ENCODE peak calls at places on chromosomes 12 and 14, in nine cellular contexts. U, T, X, Q, R, V, I, E and A are unnamed samples.

GRCh38 chr12:28998662-28999120 is 150.4 kb upstream of the FAR2 start:
- DNase-seq in U (peak), I (no peak), T (peak), E (no peak), X (no peak), V (peak), R (no peak), Q (no peak), A (no peak)

GRCh38 chr12:76883151-76883550 is 4.3 kb upstream of the CSRP2 start:
- DNase-seq in T (no peak), X (no peak), R (no peak), E (no peak), V (no peak), U (no peak), Q (no peak), I (no peak), A (no peak)

GRCh38 chr12:57096099-57096572 is 7.2 kb downstream of the NAB2 start:
- DNase-seq in R (no peak), Q (no peak), T (no peak), U (no peak), V (no peak), I (no peak), X (no peak), E (no peak), A (no peak)

GRCh38 chr12:124913474-124914391 is 717 bp downstream of the UBC start:
- DNase-seq in V (peak), R (peak), I (no peak), Q (peak), E (peak), U (peak), X (peak), T (peak), A (no peak)

GRCh38 chr14:101175731-101176534 is 272.4 kb upstream of the RTL1 start:
- DNase-seq in I (no peak), X (no peak), E (peak), R (no peak), T (no peak), Q (no peak), U (no peak), V (no peak), A (no peak)

GRCh38 chr14:47278233-47278842 is 397.1 kb downstream of the MDGA2 start:
- DNase-seq in V (peak), R (no peak), Q (no peak), X (peak), T (peak), I (peak), U (peak), E (no peak), A (peak)

GRCh38 chr12:26192142-26192541 is 3.2 kb upstream of the SSPN start:
- DNase-seq in I (no peak), T (no peak), V (no peak), E (no peak), R (no peak), U (no peak), Q (no peak), X (no peak), A (no peak)

GRCh38 chr14:64478634-64479250 is 13.4 kb downstream of the AKAP5 start:
- DNase-seq in U (peak), T (peak), Q (no peak), I (no peak), E (no peak), X (no peak), R (no peak), V (no peak), A (no peak)

GRCh38 chr14:45112886-45113772 is 21.2 kb downstream of the FKBP3 start:
- DNase-seq in T (peak), X (no peak), V (peak), U (peak), R (no peak), Q (no peak), E (no peak), I (no peak), A (no peak)

GRCh38 chr14:95264271-95264973 is 55.3 kb downstream of the CLMN start:
- DNase-seq in V (no peak), X (no peak), T (no peak), E (no peak), I (no peak), Q (no peak), U (no peak), R (no peak), A (no peak)

GRCh38 chr12:120207227-120207626 is 6.3 kb upstream of the RPLP0 start:
- DNase-seq in Q (no peak), R (no peak), T (no peak), E (no peak), U (no peak), X (no peak), I (no peak), V (no peak), A (no peak)

GRCh38 chr12:2451025-2451424 is 343.7 kb upstream of the FKBP4 start:
- DNase-seq in V (no peak), U (no peak), T (no peak), R (no peak), I (no peak), X (no peak), E (no peak), Q (no peak), A (no peak)

GRCh38 chr12:126747530-126748149 is 1519.3 kb upstream of the TMEM132C start:
- DNase-seq in R (no peak), T (no peak), I (peak), E (peak), Q (no peak), X (peak), V (peak), U (peak), A (no peak)

GRCh38 chr12:132071837-132072384 is 72.2 kb downstream of the DDX51 start:
- DNase-seq in T (no peak), V (no peak), X (no peak), Q (no peak), U (no peak), I (no peak), E (no peak), R (no peak), A (no peak)

GRCh38 chr12:111413442-111414086 is 7.8 kb downstream of the SH2B3 start:
- DNase-seq in X (no peak), Q (no peak), E (no peak), T (peak), V (no peak), I (no peak), U (peak), R (no peak), A (no peak)

GRCh38 chr14:23053426-23053825 is 3.9 kb downstream of the CDH24 start:
- DNase-seq in U (no peak), T (no peak), R (no peak), E (no peak), V (no peak), Q (no peak), X (no peak), I (no peak), A (no peak)

GRCh38 chr12:102429211-102429610 is 51.2 kb downstream of the IGF1 start:
- DNase-seq in I (no peak), T (no peak), U (no peak), X (no peak), E (no peak), R (no peak), Q (no peak), V (no peak), A (no peak)

GRCh38 chr12:64720884-64721283 is 38.3 kb downstream of the GNS start:
- DNase-seq in T (no peak), X (no peak), V (no peak), R (no peak), I (no peak), U (no peak), Q (no peak), E (no peak), A (no peak)

GRCh38 chr12:11884661-11885060 is 186.1 kb upstream of the BCL2L14 start:
- DNase-seq in T (peak), I (no peak), R (no peak), Q (no peak), X (no peak), V (peak), E (no peak), U (no peak), A (no peak)

GRCh38 chr12:62689042-62689839 is 222.6 kb downstream of the MON2 start:
- DNase-seq in T (no peak), U (no peak), V (no peak), E (no peak), X (no peak), Q (no peak), I (no peak), R (no peak), A (no peak)

GRCh38 chr12:129258781-129259318 is 405.6 kb downstream of the GLT1D1 start:
- DNase-seq in U (no peak), X (no peak), Q (no peak), R (no peak), T (no peak), E (no peak), V (no peak), I (no peak), A (no peak)

GRCh38 chr12:80936642-80937390 is 918 bp downstream of the LIN7A start:
- DNase-seq in Q (no peak), I (peak), E (peak), T (peak), X (peak), V (peak), U (peak), R (no peak), A (peak)

GRCh38 chr12:23415180-23415579 is 534.3 kb downstream of the SOX5 start:
- DNase-seq in Q (no peak), X (no peak), V (no peak), T (no peak), U (no peak), E (no peak), R (no peak), I (no peak), A (no peak)

GRCh38 chr12:75438052-75438754 is 42.4 kb upstream of the GLIPR1 start:
- DNase-seq in I (no peak), T (no peak), X (no peak), U (no peak), V (no peak), R (no peak), E (no peak), Q (no peak), A (no peak)

GRCh38 chr12:99433155-99433554 is 214.4 kb upstream of the GARIN6 start:
- DNase-seq in Q (no peak), U (no peak), I (no peak), V (no peak), X (no peak), T (no peak), E (no peak), R (no peak), A (no peak)

GRCh38 chr14:87233806-87234384 is 759.1 kb downstream of the GALC start:
- DNase-seq in X (no peak), I (no peak), V (no peak), Q (no peak), R (no peak), T (no peak), U (no peak), E (no peak), A (no peak)

GRCh38 chr12:64736771-64737170 is 22.4 kb downstream of the GNS start:
- DNase-seq in I (no peak), U (no peak), R (no peak), T (no peak), X (no peak), E (no peak), V (no peak), Q (no peak), A (no peak)

DNA sequence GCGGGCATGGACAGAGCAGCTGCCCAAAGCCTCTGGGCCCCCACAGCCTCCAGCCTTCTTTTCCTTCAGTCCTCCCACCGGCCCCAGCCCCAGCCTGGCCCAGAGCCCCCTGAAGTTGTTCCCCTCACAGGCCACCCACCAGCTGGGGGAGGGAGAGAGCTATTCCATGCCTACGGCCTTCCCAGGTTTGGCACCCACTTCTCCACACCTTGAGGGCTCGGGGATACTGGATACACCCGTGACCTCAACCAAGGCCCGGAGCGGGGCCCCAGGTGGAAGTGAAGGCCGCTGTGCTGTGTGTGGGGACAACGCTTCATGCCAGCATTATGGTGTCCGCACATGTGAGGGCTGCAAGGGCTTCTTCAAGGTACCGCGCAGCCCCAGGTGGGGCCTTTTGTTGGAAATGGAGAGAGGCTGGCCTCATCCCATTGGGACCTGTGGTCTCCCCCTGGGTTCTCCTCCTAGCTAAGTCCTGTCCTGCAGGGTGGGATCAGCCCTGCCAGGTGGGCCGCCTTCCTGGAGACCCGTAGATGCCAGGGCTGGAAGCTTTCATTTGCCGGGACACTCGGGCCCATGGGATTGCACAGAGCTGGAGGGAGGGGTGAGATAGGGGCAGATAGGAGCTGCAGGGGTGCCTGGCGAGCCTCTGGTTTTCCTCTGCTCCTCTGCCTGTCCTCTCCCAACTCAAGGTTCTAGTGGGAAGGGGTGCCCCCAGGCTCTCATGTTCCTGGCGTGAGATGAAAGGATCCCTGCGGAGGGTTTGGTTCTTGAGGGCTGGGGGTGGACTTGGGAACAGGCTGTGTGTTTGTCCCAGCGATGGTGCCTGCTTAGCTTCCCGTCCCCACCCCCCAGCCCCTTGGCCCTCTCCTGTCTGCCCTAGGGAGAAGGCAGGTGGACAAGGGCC is 3.8 kb downstream of the NR4A1 start:
- DNase-seq in U (no peak), T (no peak), E (peak), Q (no peak), V (peak), I (peak), R (no peak), X (no peak), A (no peak)
- H3K27ac ChIP-seq in U (no peak), T (no peak), E (no peak), Q (peak), V (no peak), I (peak), R (peak), X (no peak), A (peak)

DNA sequence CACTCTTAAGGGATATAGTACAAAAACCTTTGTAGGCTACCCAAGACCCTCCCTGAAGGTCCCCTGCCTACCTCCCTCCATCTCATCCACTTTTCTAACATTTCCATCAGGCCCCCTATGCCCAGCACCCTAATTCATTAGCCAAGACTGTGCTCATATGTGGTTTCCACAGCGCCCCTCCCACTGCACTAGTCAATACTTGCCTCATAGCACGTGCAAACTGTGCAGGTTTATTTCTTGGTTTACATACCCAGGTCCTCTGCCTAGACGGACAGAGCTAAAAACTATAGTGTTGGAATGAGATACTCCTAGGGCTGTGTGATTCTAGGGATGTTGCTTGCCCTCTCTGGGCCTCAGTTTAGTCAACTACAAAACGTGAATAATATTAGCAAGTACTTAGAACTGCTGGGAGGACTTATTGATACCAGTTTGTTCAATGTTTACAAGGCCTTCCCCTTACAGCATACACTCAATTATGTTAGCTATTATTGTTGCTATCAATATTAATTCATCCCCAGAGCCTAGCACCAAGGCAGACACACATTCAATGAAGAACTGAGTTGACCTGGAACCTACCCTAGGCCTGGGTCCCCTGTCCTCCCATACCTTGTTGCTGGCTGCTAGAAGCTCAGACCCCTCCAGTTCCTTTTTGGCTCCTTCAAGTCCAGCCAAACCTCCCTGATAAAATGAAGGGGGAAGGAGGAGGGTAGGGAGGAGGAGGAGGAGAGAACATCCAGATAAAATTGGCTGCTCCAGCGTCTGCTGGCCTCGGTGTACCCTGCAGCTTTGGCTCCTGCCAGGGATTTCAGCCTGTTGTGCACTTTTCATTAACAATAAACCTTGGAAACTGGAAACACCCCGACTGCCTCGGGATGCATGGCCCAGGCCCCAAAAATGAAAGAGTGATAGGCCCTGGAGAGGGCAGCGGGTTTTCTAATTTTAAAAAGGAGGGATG is 50.2 kb downstream of the NUAK1 start:
- DNase-seq in T (no peak), V (no peak), I (no peak), R (no peak), X (no peak), E (no peak), Q (no peak), U (no peak), A (no peak)
- H3K27ac ChIP-seq in T (no peak), V (peak), I (peak), R (peak), X (peak), E (no peak), Q (peak), U (no peak), A (peak)

DNA sequence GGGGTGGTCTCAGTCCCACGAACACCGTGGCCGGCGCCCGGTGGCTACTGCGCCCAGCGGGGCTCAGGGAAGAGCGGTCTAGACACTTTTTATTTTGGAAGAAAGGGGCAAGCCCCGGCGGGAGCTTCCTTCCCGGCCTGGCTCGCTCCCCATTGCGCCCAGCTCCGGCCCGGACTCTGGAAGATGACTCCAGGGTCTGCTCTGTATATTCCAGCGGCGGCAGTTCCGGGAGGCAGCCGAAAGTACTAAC is 225.1 kb upstream of the CRY1 start:
- DNase-seq in I (no peak), U (no peak), Q (no peak), T (no peak), E (no peak), V (no peak), X (no peak), R (no peak), A (no peak)
- H3K27ac ChIP-seq in I (no peak), U (no peak), Q (no peak), T (no peak), E (no peak), V (peak), X (no peak), R (no peak), A (no peak)

GRCh38 chr12:52927964-52928363 is 21.0 kb upstream of the KRT18 start:
- DNase-seq in I (no peak), X (no peak), V (no peak), E (no peak), U (no peak), T (no peak), R (no peak), Q (no peak), A (no peak)

GRCh38 chr12:52921488-52922165 is 16.8 kb upstream of the KRT8 start:
- DNase-seq in Q (no peak), E (no peak), U (no peak), T (peak), X (no peak), V (no peak), R (no peak), I (no peak), A (no peak)

GRCh38 chr12:52925717-52926595 is 21.1 kb upstream of the KRT8 start:
- DNase-seq in V (peak), X (peak), T (no peak), E (no peak), Q (no peak), U (no peak), R (no peak), I (no peak), A (no peak)

GRCh38 chr12:52926596-52927241 is 21.8 kb upstream of the KRT8 start:
- DNase-seq in V (peak), E (no peak), Q (no peak), R (no peak), U (no peak), I (no peak), T (no peak), X (no peak), A (no peak)

GRCh38 chr12:52924764-52925716 is 20.2 kb upstream of the KRT8 start:
- DNase-seq in R (no peak), X (no peak), E (no peak), I (no peak), T (peak), V (peak), Q (no peak), U (no peak), A (no peak)
- H3K27ac ChIP-seq in R (peak), X (no peak), E (no peak), I (no peak), T (peak), V (peak), Q (peak), U (no peak), A (no peak)

DNA sequence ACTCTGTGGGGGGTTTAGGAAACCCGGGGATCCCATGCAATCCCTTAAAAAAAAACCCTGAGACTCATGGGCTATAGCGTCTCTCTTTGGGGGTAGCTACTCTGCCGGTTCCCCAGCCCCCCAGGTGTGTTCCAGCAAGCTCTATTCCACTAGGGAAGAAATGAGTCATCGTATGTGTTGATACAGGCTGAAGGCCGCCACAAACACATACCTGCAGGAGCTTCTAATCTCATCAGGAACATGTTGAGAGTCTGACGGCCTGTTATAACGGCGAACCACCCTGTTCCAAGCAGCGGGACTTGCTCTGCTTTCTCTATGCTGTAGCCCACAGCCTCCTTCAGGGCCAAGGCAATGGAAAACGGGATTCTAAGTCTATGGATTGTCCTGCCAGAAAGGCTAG is 981 bp upstream of the KRT5 start:
- DNase-seq in E (no peak), I (no peak), V (no peak), X (peak), T (no peak), Q (no peak), R (no peak), U (no peak), A (no peak)
- H3K27ac ChIP-seq in E (no peak), I (no peak), V (peak), X (no peak), T (no peak), Q (no peak), R (no peak), U (no peak), A (no peak)